ENCODE peak calls at places on chromosome 9, in five cellular contexts. Y is NCI-H446, S is fibroblast of lung, H is Caki2, C is IMR-90. G is an unnamed sample.

GRCh38 chr9:82777366-82777765 is 285.6 kb downstream of the RASEF start:
- DNase-seq in Y (no peak), S (no peak), H (no peak), C (no peak), G (no peak)

GRCh38 chr9:126489604-126490593 is 123.8 kb upstream of the LMX1B start:
- DNase-seq in Y (no peak), S (no peak), H (no peak), C (no peak), G (no peak)

GRCh38 chr9:108677776-108678175 is 178.0 kb downstream of the ACTL7B start:
- DNase-seq in Y (no peak), S (no peak), H (no peak), C (no peak), G (no peak)

GRCh38 chr9:107874137-107874536 is 384.6 kb upstream of the KLF4 start:
- DNase-seq in Y (no peak), S (no peak), H (no peak), C (no peak), G (no peak)

GRCh38 chr9:93480262-93480661 is 26.9 kb upstream of the FAM120AOS start:
- DNase-seq in Y (no peak), S (no peak), H (no peak), C (no peak), G (no peak)

GRCh38 chr9:130608554-130609122 is 29.3 kb downstream of the FUBP3 start:
- DNase-seq in Y (no peak), S (no peak), H (no peak), C (no peak), G (no peak)

GRCh38 chr9:88498880-88499279 is 36.1 kb upstream of the NXNL2 start:
- DNase-seq in Y (no peak), S (no peak), H (no peak), C (no peak), G (no peak)

GRCh38 chr9:131500377-131500776 is 2.3 kb upstream of the POMT1 start:
- DNase-seq in Y (no peak), S (no peak), H (no peak), C (no peak), G (no peak)

GRCh38 chr9:96129698-96130097 is 172.3 kb downstream of the HSD17B3 start:
- DNase-seq in Y (no peak), S (no peak), H (no peak), C (no peak), G (no peak)

GRCh38 chr9:125509476-125509875 is 197.5 kb downstream of the MAPKAP1 start:
- DNase-seq in Y (no peak), S (peak; percentile 93), H (no peak), C (peak; percentile 87), G (peak; percentile 60)

GRCh38 chr9:22452415-22453010 is 5.9 kb downstream of the DMRTA1 start:
- DNase-seq in Y (peak; percentile 71), S (peak; percentile 44), H (peak; percentile 17), C (peak; percentile 31), G (peak; percentile 61)

GRCh38 chr9:38227656-38228055 is 158.6 kb upstream of the SHB start:
- DNase-seq in Y (no peak), S (peak; percentile 5), H (peak; percentile 55), C (peak; percentile 4), G (no peak)

GRCh38 chr9:17315341-17315740 is 180.5 kb downstream of the CNTLN start:
- DNase-seq in Y (no peak), S (no peak), H (no peak), C (no peak), G (no peak)

GRCh38 chr9:134176599-134176968 is 12.2 kb upstream of the RNU6ATAC start:
- DNase-seq in Y (no peak), S (no peak), H (no peak), C (no peak), G (no peak)

GRCh38 chr9:86424246-86424891 is 70.2 kb upstream of the TUT7 start:
- DNase-seq in Y (no peak), S (no peak), H (no peak), C (peak; percentile 53), G (peak; percentile 41)

G was measured in fibroblast of pulmonary artery.